ENCODE peak calls at places on chromosomes 16 and 17, in five cellular contexts. One of them, this sample, is unnamed.

GRCh38 chr16:84520778-84521770 is 16.6 kb upstream of the MEAK7 start:
- DNase-seq in bronchial epithelial cell: peak
- DNase-seq in effector memory CD4-positive, alpha-beta T cell: no peak
- DNase-seq in left ventricle myocardium inferior: no peak
- DNase-seq in posterior vena cava: no peak
- DNase-seq in this sample: no peak

GRCh38 chr17:17537311-17538099 is 41.3 kb upstream of the RASD1 start:
- DNase-seq in bronchial epithelial cell: no peak
- DNase-seq in effector memory CD4-positive, alpha-beta T cell: no peak
- DNase-seq in left ventricle myocardium inferior: no peak
- DNase-seq in posterior vena cava: no peak
- DNase-seq in this sample: no peak

GRCh38 chr17:59337741-59338299 is 6.4 kb downstream of the YPEL2 start:
- DNase-seq in bronchial epithelial cell: no peak
- DNase-seq in effector memory CD4-positive, alpha-beta T cell: no peak
- DNase-seq in left ventricle myocardium inferior: no peak
- DNase-seq in posterior vena cava: no peak
- DNase-seq in this sample: no peak

GRCh38 chr17:63774141-63774981 is at the start of gene DDX42:
- DNase-seq in bronchial epithelial cell: no peak
- DNase-seq in effector memory CD4-positive, alpha-beta T cell: peak
- DNase-seq in left ventricle myocardium inferior: peak
- DNase-seq in posterior vena cava: peak
- DNase-seq in this sample: peak

GRCh38 chr17:46984341-46984740 is 5.3 kb upstream of the RPRML start:
- DNase-seq in bronchial epithelial cell: no peak
- DNase-seq in effector memory CD4-positive, alpha-beta T cell: no peak
- DNase-seq in left ventricle myocardium inferior: peak
- DNase-seq in posterior vena cava: no peak
- DNase-seq in this sample: no peak

GRCh38 chr17:20935740-20936139 is 107.1 kb downstream of the USP22 start:
- DNase-seq in bronchial epithelial cell: peak
- DNase-seq in effector memory CD4-positive, alpha-beta T cell: no peak
- DNase-seq in left ventricle myocardium inferior: no peak
- DNase-seq in posterior vena cava: no peak
- DNase-seq in this sample: peak

GRCh38 chr16:72371307-72372081 is 199.5 kb upstream of the PMFBP1 start:
- DNase-seq in bronchial epithelial cell: peak
- DNase-seq in effector memory CD4-positive, alpha-beta T cell: no peak
- DNase-seq in left ventricle myocardium inferior: no peak
- DNase-seq in posterior vena cava: no peak
- DNase-seq in this sample: peak

GRCh38 chr17:81230043-81230820 is 7.5 kb upstream of the CEP131 start:
- DNase-seq in bronchial epithelial cell: no peak
- DNase-seq in effector memory CD4-positive, alpha-beta T cell: no peak
- DNase-seq in left ventricle myocardium inferior: no peak
- DNase-seq in posterior vena cava: no peak
- DNase-seq in this sample: no peak

GRCh38 chr17:79483122-79483521 is 127.7 kb downstream of the RBFOX3 start:
- DNase-seq in bronchial epithelial cell: no peak
- DNase-seq in effector memory CD4-positive, alpha-beta T cell: no peak
- DNase-seq in left ventricle myocardium inferior: no peak
- DNase-seq in posterior vena cava: no peak
- DNase-seq in this sample: no peak

GRCh38 chr17:29048440-29049360 is 5.8 kb downstream of the PIPOX start:
- DNase-seq in bronchial epithelial cell: no peak
- DNase-seq in effector memory CD4-positive, alpha-beta T cell: no peak
- DNase-seq in left ventricle myocardium inferior: no peak
- DNase-seq in posterior vena cava: no peak
- DNase-seq in this sample: no peak

GRCh38 chr16:54934536-54935410 is 4.1 kb downstream of the IRX5 start:
- DNase-seq in bronchial epithelial cell: peak
- DNase-seq in effector memory CD4-positive, alpha-beta T cell: no peak
- DNase-seq in left ventricle myocardium inferior: no peak
- DNase-seq in posterior vena cava: no peak
- DNase-seq in this sample: peak

GRCh38 chr17:43171761-43172487 is 910 bp downstream of the NBR1 start:
- DNase-seq in bronchial epithelial cell: peak
- DNase-seq in effector memory CD4-positive, alpha-beta T cell: no peak
- DNase-seq in left ventricle myocardium inferior: no peak
- DNase-seq in posterior vena cava: no peak
- DNase-seq in this sample: peak

GRCh38 chr16:65375651-65376050 is 253.8 kb upstream of the CDH11 start:
- DNase-seq in bronchial epithelial cell: peak
- DNase-seq in effector memory CD4-positive, alpha-beta T cell: no peak
- DNase-seq in left ventricle myocardium inferior: no peak
- DNase-seq in posterior vena cava: no peak
- DNase-seq in this sample: no peak

GRCh38 chr17:49691086-49691676 is 13.3 kb upstream of the SPOP start:
- DNase-seq in bronchial epithelial cell: no peak
- DNase-seq in effector memory CD4-positive, alpha-beta T cell: no peak
- DNase-seq in left ventricle myocardium inferior: no peak
- DNase-seq in posterior vena cava: peak
- DNase-seq in this sample: no peak

GRCh38 chr17:51751072-51751471 is 407.4 kb downstream of the CA10 start:
- DNase-seq in bronchial epithelial cell: no peak
- DNase-seq in effector memory CD4-positive, alpha-beta T cell: no peak
- DNase-seq in left ventricle myocardium inferior: no peak
- DNase-seq in posterior vena cava: no peak
- DNase-seq in this sample: no peak

GRCh38 chr16:3659200-3659599 is 4.7 kb downstream of the DNASE1 start:
- DNase-seq in bronchial epithelial cell: no peak
- DNase-seq in effector memory CD4-positive, alpha-beta T cell: no peak
- DNase-seq in left ventricle myocardium inferior: no peak
- DNase-seq in posterior vena cava: no peak
- DNase-seq in this sample: peak

GRCh38 chr17:48444531-48445247 is 14.7 kb upstream of the SKAP1 start:
- DNase-seq in bronchial epithelial cell: no peak
- DNase-seq in effector memory CD4-positive, alpha-beta T cell: no peak
- DNase-seq in left ventricle myocardium inferior: no peak
- DNase-seq in posterior vena cava: no peak
- DNase-seq in this sample: no peak

GRCh38 chr16:68734782-68735181 is 2.3 kb upstream of the CDH1 start:
- DNase-seq in bronchial epithelial cell: no peak
- DNase-seq in effector memory CD4-positive, alpha-beta T cell: no peak
- DNase-seq in left ventricle myocardium inferior: no peak
- DNase-seq in posterior vena cava: no peak
- DNase-seq in this sample: no peak

GRCh38 chr17:75878174-75878998 is at the start of gene TRIM47:
- DNase-seq in bronchial epithelial cell: peak
- DNase-seq in effector memory CD4-positive, alpha-beta T cell: no peak
- DNase-seq in left ventricle myocardium inferior: peak
- DNase-seq in posterior vena cava: peak
- DNase-seq in this sample: peak

GRCh38 chr16:80554037-80554436 is 13.2 kb downstream of the DYNLRB2 start:
- DNase-seq in bronchial epithelial cell: no peak
- DNase-seq in effector memory CD4-positive, alpha-beta T cell: no peak
- DNase-seq in left ventricle myocardium inferior: no peak
- DNase-seq in posterior vena cava: no peak
- DNase-seq in this sample: no peak

GRCh38 chr16:13920510-13920818 is 510 bp downstream of the ERCC4 start:
- DNase-seq in bronchial epithelial cell: no peak
- DNase-seq in effector memory CD4-positive, alpha-beta T cell: no peak
- DNase-seq in left ventricle myocardium inferior: no peak
- DNase-seq in posterior vena cava: no peak
- DNase-seq in this sample: no peak

This sample was measured in AG10803.